ENCODE peak calls at places on chromosomes 1 and 21, in nine cellular contexts. B is neural progenitor cell, T is adrenal gland, N is lung, W is testis, L is stomach, J is GM23338, I is hepatocyte, M is heart left ventricle. H is an unnamed sample. For H3K36me3, the result is how much of the 10 kb centered on the place peaks cover.

GRCh38 chr1:245475961-245476522 is 321.3 kb downstream of the KIF26B start:
- DNase-seq in B (no peak), T (no peak), N (no peak), W (no peak), L (no peak), J (no peak), I (no peak), M (no peak), H (no peak)

GRCh38 chr1:62299426-62300200 is 19.6 kb downstream of the KANK4 start:
- DNase-seq in B (no peak), T (no peak), N (no peak), W (peak), L (peak), J (no peak), I (no peak), M (peak), H (no peak)

GRCh38 chr21:41256771-41257702 is 59.6 kb upstream of the FAM3B start:
- DNase-seq in B (no peak), T (no peak), N (no peak), W (no peak), L (no peak), J (no peak), I (no peak), M (no peak), H (no peak)

GRCh38 chr1:192904438-192904895 is 95.6 kb downstream of the RGS2 start:
- DNase-seq in B (no peak), T (peak), N (no peak), W (no peak), L (no peak), J (no peak), I (peak), M (peak), H (no peak)

GRCh38 chr1:114081145-114082046 is 72.3 kb downstream of the SYT6 start:
- DNase-seq in B (no peak), T (peak), N (no peak), W (peak), L (no peak), J (no peak), I (no peak), M (peak), H (no peak)

GRCh38 chr1:92317836-92318493 is 19.1 kb downstream of the RPAP2 start:
- DNase-seq in B (no peak), T (no peak), N (no peak), W (no peak), L (no peak), J (no peak), I (no peak), M (no peak), H (no peak)

GRCh38 chr1:226883630-226884029 is 13.2 kb downstream of the PSEN2 start:
- DNase-seq in B (no peak), T (no peak), N (no peak), W (no peak), L (no peak), J (no peak), I (no peak), M (no peak), H (no peak)

GRCh38 chr1:25958475-25958874 is 39.4 kb downstream of the PAFAH2 start:
- DNase-seq in B (no peak), T (no peak), N (no peak), W (no peak), L (no peak), J (no peak), I (no peak), M (no peak), H (no peak)

GRCh38 chr1:40478276-40478675 is 1.2 kb downstream of the ZFP69 start:
- DNase-seq in B (no peak), T (no peak), N (no peak), W (no peak), L (no peak), J (no peak), I (no peak), M (no peak), H (no peak)

GRCh38 chr1:230570724-230571390 is 71.4 kb upstream of the COG2 start:
- DNase-seq in B (no peak), T (no peak), N (no peak), W (no peak), L (no peak), J (no peak), I (no peak), M (no peak), H (no peak)

GRCh38 chr1:204453141-204453772 is 41.3 kb downstream of the PIK3C2B start:
- DNase-seq in B (no peak), T (no peak), N (no peak), W (no peak), L (peak), J (peak), I (no peak), M (no peak), H (no peak)

GRCh38 chr1:48048064-48048463 is 50.9 kb upstream of the TRABD2B start:
- DNase-seq in B (no peak), T (no peak), N (no peak), W (no peak), L (no peak), J (no peak), I (peak), M (peak), H (peak)

GRCh38 chr1:52119291-52119690 is 22.6 kb upstream of the ZFYVE9 start:
- DNase-seq in B (no peak), T (no peak), N (no peak), W (no peak), L (no peak), J (no peak), I (no peak), M (no peak), H (no peak)

GRCh38 chr1:70990460-70991253 is 57.0 kb downstream of the PTGER3 start:
- DNase-seq in B (no peak), T (no peak), N (no peak), W (no peak), L (no peak), J (no peak), I (no peak), M (no peak), H (no peak)

GRCh38 chr1:211469938-211470529 is 21.9 kb downstream of the RD3 start:
- DNase-seq in B (peak), T (peak), N (peak), W (peak), L (peak), J (peak), I (peak), M (peak), H (peak)

GRCh38 chr1:7233646-7234470 is 448.6 kb downstream of the CAMTA1 start:
- DNase-seq in B (peak), T (no peak), N (no peak), W (no peak), L (no peak), J (no peak), I (no peak), M (no peak), H (no peak)

GRCh38 chr1:160924791-160925651 is 29.6 kb downstream of the ITLN2 start:
- DNase-seq in B (no peak), T (no peak), N (no peak), W (no peak), L (peak), J (no peak), I (no peak), M (no peak), H (no peak)

GRCh38 chr1:156808186-156809030 is 8.2 kb downstream of the SH2D2A start:
- DNase-seq in B (no peak), T (no peak), N (no peak), W (no peak), L (no peak), J (no peak), I (no peak), M (peak), H (no peak)

GRCh38 chr21:42623684-42624083 is 29.7 kb upstream of the PDE9A start:
- DNase-seq in B (no peak), T (no peak), N (no peak), W (no peak), L (no peak), J (no peak), I (no peak), M (no peak), H (no peak)

GRCh38 chr1:58815680-58816071 is 31.8 kb upstream of the JUN start:
- DNase-seq in B (peak), T (peak), N (no peak), W (peak), L (no peak), J (peak), I (peak), M (no peak), H (no peak)

GRCh38 chr1:54218883-54219687 is 19.1 kb downstream of the MRPL37 start:
- DNase-seq in B (peak), T (peak), N (no peak), W (no peak), L (peak), J (no peak), I (no peak), M (no peak), H (no peak)

GRCh38 chr1:147600119-147601111 is 59.1 kb downstream of the BCL9 start:
- DNase-seq in B (no peak), T (peak), N (no peak), W (no peak), L (no peak), J (peak), I (peak), M (no peak), H (no peak)

GRCh38 chr1:7702365-7702764 is 68.7 kb upstream of the VAMP3 start:
- DNase-seq in B (peak), T (no peak), N (no peak), W (no peak), L (no peak), J (peak), I (no peak), M (no peak), H (no peak)

DNA sequence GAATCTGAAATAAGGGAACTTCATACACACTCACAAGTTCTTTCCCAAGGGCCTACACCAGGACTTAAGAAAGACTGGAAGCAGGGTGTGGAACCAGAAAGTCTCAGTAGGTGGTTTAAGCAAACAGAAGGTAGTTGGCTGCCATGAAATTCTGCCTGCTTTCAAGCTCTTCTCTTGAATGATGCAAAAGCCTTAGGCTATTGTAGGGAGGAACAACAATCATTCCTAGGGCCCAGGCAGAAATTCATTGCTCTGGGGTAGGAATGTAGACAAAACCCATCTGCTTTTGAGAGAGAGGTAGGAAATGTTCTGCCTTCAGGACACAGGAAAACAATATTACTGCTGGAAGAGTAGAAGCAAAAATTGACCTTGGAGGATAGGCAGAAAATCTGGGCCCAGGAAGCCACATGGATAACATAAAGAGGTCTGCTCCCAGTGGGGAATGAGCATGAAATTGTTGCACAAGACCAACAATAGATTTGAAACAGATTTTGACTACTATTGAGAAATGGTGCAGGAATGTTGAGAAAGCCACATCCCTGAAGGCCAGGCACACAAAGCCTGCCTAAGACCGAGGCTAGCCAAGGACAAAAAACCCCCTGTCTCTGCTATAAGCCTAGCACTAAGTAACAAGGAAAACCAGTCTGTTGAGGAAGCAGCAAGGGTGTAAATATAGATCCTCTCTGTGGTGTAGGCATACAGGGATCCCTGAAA is 22.7 kb upstream of the SFT2D2 start:
- DNase-seq in B (no peak), T (peak), N (no peak), W (no peak), L (no peak), J (no peak), I (no peak), M (no peak), H (no peak)
- H3K36me3 ChIP-seq in B (under half), T (under half), N (under half), W (under half), L (under half), J (under half), I (under half), M (under half), H (under half)

GRCh38 chr21:31693222-31693621 is 33.7 kb downstream of the SOD1 start:
- DNase-seq in B (no peak), T (no peak), N (no peak), W (no peak), L (no peak), J (no peak), I (no peak), M (no peak), H (no peak)

GRCh38 chr21:31698461-31698860 is 33.5 kb downstream of the SCAF4 start:
- DNase-seq in B (no peak), T (no peak), N (no peak), W (no peak), L (no peak), J (no peak), I (no peak), M (no peak), H (no peak)

GRCh38 chr21:31700040-31700439 is 31.9 kb downstream of the SCAF4 start:
- DNase-seq in B (no peak), T (no peak), N (no peak), W (no peak), L (no peak), J (no peak), I (no peak), M (no peak), H (no peak)

GRCh38 chr21:31696424-31696823 is 35.5 kb downstream of the SCAF4 start:
- DNase-seq in B (no peak), T (no peak), N (no peak), W (no peak), L (no peak), J (no peak), I (no peak), M (no peak), H (no peak)
- H3K36me3 ChIP-seq in B (half or more), T (under half), N (under half), W (under half), L (half or more), J (half or more), I (under half), M (half or more), H (half or more)

GRCh38 chr1:90940746-90941145 is 81.1 kb downstream of the ZNF644 start:
- DNase-seq in B (no peak), T (no peak), N (no peak), W (no peak), L (no peak), J (no peak), I (no peak), M (no peak), H (no peak)

GRCh38 chr1:90936731-90937130 is 85.1 kb downstream of the ZNF644 start:
- DNase-seq in B (no peak), T (no peak), N (no peak), W (no peak), L (no peak), J (no peak), I (no peak), M (no peak), H (no peak)

DNA sequence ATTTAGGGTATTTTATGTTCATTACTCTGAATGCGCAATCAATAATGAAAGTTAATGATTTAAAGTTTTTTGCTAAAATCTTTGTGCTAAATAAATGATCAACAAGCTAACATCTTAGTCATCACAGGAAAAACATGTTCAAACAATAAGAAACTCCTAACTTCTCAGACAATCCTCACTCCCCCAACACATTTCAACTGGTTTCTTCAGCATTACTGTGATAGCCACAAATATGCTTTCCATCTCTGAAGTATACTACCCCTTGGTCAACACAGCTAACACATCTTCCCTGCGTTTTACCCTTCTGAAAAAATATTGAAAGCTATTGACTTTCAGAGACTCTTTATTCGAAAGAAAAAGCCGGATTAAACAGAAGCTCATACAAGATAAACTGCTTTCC is 85.8 kb downstream of the ZNF644 start:
- DNase-seq in B (no peak), T (no peak), N (no peak), W (no peak), L (no peak), J (no peak), I (no peak), M (no peak), H (no peak)
- H3K36me3 ChIP-seq in B (under half), T (under half), N (under half), W (under half), L (under half), J (under half), I (under half), M (under half), H (under half)

GRCh38 chr1:13760921-13761320 is 60.9 kb downstream of the PRDM2 start:
- DNase-seq in B (peak), T (no peak), N (no peak), W (no peak), L (no peak), J (peak), I (no peak), M (no peak), H (no peak)

GRCh38 chr1:13756557-13757315 is 56.7 kb downstream of the PRDM2 start:
- DNase-seq in B (no peak), T (no peak), N (no peak), W (no peak), L (no peak), J (no peak), I (no peak), M (no peak), H (no peak)

GRCh38 chr1:13760340-13760739 is 60.4 kb downstream of the PRDM2 start:
- DNase-seq in B (no peak), T (no peak), N (no peak), W (no peak), L (no peak), J (no peak), I (no peak), M (no peak), H (no peak)

GRCh38 chr1:13757693-13758092 is 57.7 kb downstream of the PRDM2 start:
- DNase-seq in B (no peak), T (no peak), N (no peak), W (no peak), L (no peak), J (no peak), I (no peak), M (no peak), H (no peak)

DNA sequence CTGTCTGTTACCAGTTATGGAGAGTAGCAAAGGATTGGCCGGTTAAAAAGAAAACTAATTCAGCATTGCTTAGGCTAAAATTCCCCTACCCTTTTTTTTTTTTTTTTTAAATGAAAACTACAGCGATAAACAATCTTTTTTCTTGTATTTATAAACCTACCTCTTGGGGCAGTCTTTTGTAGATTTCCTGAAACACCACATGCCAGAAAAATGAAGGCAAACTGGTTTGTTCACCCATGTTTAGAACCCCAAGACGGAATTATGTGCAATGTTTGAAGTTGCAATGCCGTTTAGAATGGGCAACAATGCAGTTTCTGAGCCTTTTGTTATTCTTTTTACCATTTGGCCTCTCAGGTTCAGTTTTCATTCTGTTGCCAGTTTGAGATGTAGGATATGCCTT is 59.1 kb downstream of the PRDM2 start:
- DNase-seq in B (no peak), T (no peak), N (peak), W (no peak), L (no peak), J (peak), I (peak), M (no peak), H (no peak)
- H3K36me3 ChIP-seq in B (under half), T (under half), N (under half), W (under half), L (under half), J (under half), I (under half), M (under half), H (under half)

GRCh38 chr1:93869653-93870052 is 9.4 kb downstream of the DNTTIP2 start:
- DNase-seq in B (no peak), T (no peak), N (no peak), W (no peak), L (no peak), J (no peak), I (no peak), M (no peak), H (no peak)
- H3K36me3 ChIP-seq in B (under half), T (under half), N (under half), W (under half), L (half or more), J (half or more), I (under half), M (half or more), H (half or more)

H was measured in ascending aorta.